ENCODE peak calls at places on chromosome 9, in four cellular contexts. One of them, this sample, is unnamed.

GRCh38 chr9:70031141-70031545 is 12.5 kb upstream of the MAMDC2 start:
- DNase-seq in cardiac muscle cell: no peak
- DNase-seq in Karpas-422: no peak
- DNase-seq in OCI-LY7: no peak
- DNase-seq in this sample: no peak

GRCh38 chr9:37486616-37487544 is 1.1 kb downstream of the POLR1E start:
- DNase-seq in cardiac muscle cell: peak
- DNase-seq in Karpas-422: no peak
- DNase-seq in OCI-LY7: no peak
- DNase-seq in this sample: no peak

GRCh38 chr9:38318755-38319495 is 73.6 kb upstream of the ALDH1B1 start:
- DNase-seq in cardiac muscle cell: peak
- DNase-seq in Karpas-422: no peak
- DNase-seq in OCI-LY7: no peak
- DNase-seq in this sample: no peak

GRCh38 chr9:109926321-109926959 is 146.4 kb downstream of the PALM2AKAP2 start:
- DNase-seq in cardiac muscle cell: no peak
- DNase-seq in Karpas-422: no peak
- DNase-seq in OCI-LY7: no peak
- DNase-seq in this sample: no peak

GRCh38 chr9:37209431-37210386 is 89.3 kb downstream of the ZCCHC7 start:
- DNase-seq in cardiac muscle cell: no peak
- DNase-seq in Karpas-422: no peak
- DNase-seq in OCI-LY7: peak
- DNase-seq in this sample: no peak

GRCh38 chr9:99173570-99174504 is 47.9 kb downstream of the ALG2 start:
- DNase-seq in cardiac muscle cell: peak
- DNase-seq in Karpas-422: no peak
- DNase-seq in OCI-LY7: no peak
- DNase-seq in this sample: no peak

GRCh38 chr9:77756449-77756848 is 108.3 kb upstream of the GNA14 start:
- DNase-seq in cardiac muscle cell: no peak
- DNase-seq in Karpas-422: peak
- DNase-seq in OCI-LY7: no peak
- DNase-seq in this sample: no peak

GRCh38 chr9:31597977-31598376 is 786.5 kb upstream of the ACO1 start:
- DNase-seq in cardiac muscle cell: peak
- DNase-seq in Karpas-422: no peak
- DNase-seq in OCI-LY7: no peak
- DNase-seq in this sample: peak

GRCh38 chr9:108105885-108106284 is 616.3 kb upstream of the KLF4 start:
- DNase-seq in cardiac muscle cell: no peak
- DNase-seq in Karpas-422: peak
- DNase-seq in OCI-LY7: no peak
- DNase-seq in this sample: no peak

GRCh38 chr9:111108946-111109345 is 70.7 kb upstream of the LPAR1 start:
- DNase-seq in cardiac muscle cell: peak
- DNase-seq in Karpas-422: no peak
- DNase-seq in OCI-LY7: no peak
- DNase-seq in this sample: no peak

GRCh38 chr9:132193227-132194110 is 31.6 kb downstream of the NTNG2 start:
- DNase-seq in cardiac muscle cell: no peak
- DNase-seq in Karpas-422: no peak
- DNase-seq in OCI-LY7: no peak
- DNase-seq in this sample: no peak

GRCh38 chr9:20015427-20015931 is 226.6 kb upstream of the SLC24A2 start:
- DNase-seq in cardiac muscle cell: no peak
- DNase-seq in Karpas-422: peak
- DNase-seq in OCI-LY7: peak
- DNase-seq in this sample: no peak

GRCh38 chr9:108142504-108143201 is 653.1 kb upstream of the KLF4 start:
- DNase-seq in cardiac muscle cell: peak
- DNase-seq in Karpas-422: no peak
- DNase-seq in OCI-LY7: no peak
- DNase-seq in this sample: no peak

GRCh38 chr9:93451762-93452709 is 551 bp downstream of the FAM120A start:
- DNase-seq in cardiac muscle cell: peak
- DNase-seq in Karpas-422: peak
- DNase-seq in OCI-LY7: peak
- DNase-seq in this sample: peak

GRCh38 chr9:126986506-126986951 is 71.9 kb downstream of the RALGPS1 start:
- DNase-seq in cardiac muscle cell: peak
- DNase-seq in Karpas-422: no peak
- DNase-seq in OCI-LY7: no peak
- DNase-seq in this sample: no peak

GRCh38 chr9:76114144-76114543 is 223.7 kb downstream of the PCSK5 start:
- DNase-seq in cardiac muscle cell: no peak
- DNase-seq in Karpas-422: no peak
- DNase-seq in OCI-LY7: no peak
- DNase-seq in this sample: no peak

GRCh38 chr9:77952641-77953341 is 78.8 kb downstream of the GNAQ start:
- DNase-seq in cardiac muscle cell: peak
- DNase-seq in Karpas-422: no peak
- DNase-seq in OCI-LY7: no peak
- DNase-seq in this sample: no peak

GRCh38 chr9:122406264-122406890 is 35.6 kb downstream of the PTGS1 start:
- DNase-seq in cardiac muscle cell: no peak
- DNase-seq in Karpas-422: no peak
- DNase-seq in OCI-LY7: no peak
- DNase-seq in this sample: no peak

GRCh38 chr9:135240222-135240621 is 152.8 kb downstream of the OLFM1 start:
- DNase-seq in cardiac muscle cell: no peak
- DNase-seq in Karpas-422: no peak
- DNase-seq in OCI-LY7: no peak
- DNase-seq in this sample: peak

GRCh38 chr9:87336914-87337333 is 160.7 kb upstream of the DAPK1 start:
- DNase-seq in cardiac muscle cell: peak
- DNase-seq in Karpas-422: peak
- DNase-seq in OCI-LY7: peak
- DNase-seq in this sample: no peak

GRCh38 chr9:77595426-77596051 is 52.6 kb downstream of the GNA14 start:
- DNase-seq in cardiac muscle cell: peak
- DNase-seq in Karpas-422: no peak
- DNase-seq in OCI-LY7: no peak
- DNase-seq in this sample: no peak

GRCh38 chr9:136613824-136614371 is 48.8 kb upstream of the EGFL7 start:
- DNase-seq in cardiac muscle cell: no peak
- DNase-seq in Karpas-422: no peak
- DNase-seq in OCI-LY7: no peak
- DNase-seq in this sample: no peak

GRCh38 chr9:136615631-136616306 is 46.9 kb upstream of the EGFL7 start:
- DNase-seq in cardiac muscle cell: no peak
- DNase-seq in Karpas-422: no peak
- DNase-seq in OCI-LY7: no peak
- DNase-seq in this sample: no peak

GRCh38 chr9:136616307-136616635 is 46.4 kb upstream of the EGFL7 start:
- DNase-seq in cardiac muscle cell: no peak
- DNase-seq in Karpas-422: no peak
- DNase-seq in OCI-LY7: no peak
- DNase-seq in this sample: no peak

GRCh38 chr9:136614967-136615623 is 47.6 kb upstream of the EGFL7 start:
- DNase-seq in cardiac muscle cell: no peak
- DNase-seq in Karpas-422: no peak
- DNase-seq in OCI-LY7: no peak
- DNase-seq in this sample: no peak

GRCh38 chr9:136614372-136614922 is 48.3 kb upstream of the EGFL7 start:
- DNase-seq in cardiac muscle cell: peak
- DNase-seq in Karpas-422: no peak
- DNase-seq in OCI-LY7: no peak
- DNase-seq in this sample: no peak
- H3K27ac ChIP-seq in cardiac muscle cell: no peak
- H3K27ac ChIP-seq in Karpas-422: no peak
- H3K27ac ChIP-seq in OCI-LY7: no peak
- H3K27ac ChIP-seq in this sample: no peak

GRCh38 chr9:114895605-114896004 is 34.8 kb downstream of the TNFSF8 start:
- DNase-seq in cardiac muscle cell: peak
- DNase-seq in Karpas-422: no peak
- DNase-seq in OCI-LY7: no peak
- DNase-seq in this sample: no peak
- H3K27ac ChIP-seq in cardiac muscle cell: no peak
- H3K27ac ChIP-seq in Karpas-422: no peak
- H3K27ac ChIP-seq in OCI-LY7: peak
- H3K27ac ChIP-seq in this sample: peak

GRCh38 chr9:129451669-129452068 is 169.2 kb downstream of the C9orf50 start:
- DNase-seq in cardiac muscle cell: no peak
- DNase-seq in Karpas-422: no peak
- DNase-seq in OCI-LY7: no peak
- DNase-seq in this sample: no peak
- H3K27ac ChIP-seq in cardiac muscle cell: peak
- H3K27ac ChIP-seq in Karpas-422: no peak
- H3K27ac ChIP-seq in OCI-LY7: no peak
- H3K27ac ChIP-seq in this sample: no peak

GRCh38 chr9:104775574-104775936 is 11.6 kb downstream of the NIPSNAP3B start:
- DNase-seq in cardiac muscle cell: no peak
- DNase-seq in Karpas-422: no peak
- DNase-seq in OCI-LY7: no peak
- DNase-seq in this sample: no peak

GRCh38 chr9:104772707-104773106 is 8.8 kb downstream of the NIPSNAP3B start:
- DNase-seq in cardiac muscle cell: peak
- DNase-seq in Karpas-422: peak
- DNase-seq in OCI-LY7: peak
- DNase-seq in this sample: no peak

GRCh38 chr9:104773118-104773517 is 9.2 kb downstream of the NIPSNAP3B start:
- DNase-seq in cardiac muscle cell: no peak
- DNase-seq in Karpas-422: no peak
- DNase-seq in OCI-LY7: no peak
- DNase-seq in this sample: no peak

GRCh38 chr9:104774831-104775573 is 11.1 kb downstream of the NIPSNAP3B start:
- DNase-seq in cardiac muscle cell: peak
- DNase-seq in Karpas-422: peak
- DNase-seq in OCI-LY7: peak
- DNase-seq in this sample: no peak

DNA sequence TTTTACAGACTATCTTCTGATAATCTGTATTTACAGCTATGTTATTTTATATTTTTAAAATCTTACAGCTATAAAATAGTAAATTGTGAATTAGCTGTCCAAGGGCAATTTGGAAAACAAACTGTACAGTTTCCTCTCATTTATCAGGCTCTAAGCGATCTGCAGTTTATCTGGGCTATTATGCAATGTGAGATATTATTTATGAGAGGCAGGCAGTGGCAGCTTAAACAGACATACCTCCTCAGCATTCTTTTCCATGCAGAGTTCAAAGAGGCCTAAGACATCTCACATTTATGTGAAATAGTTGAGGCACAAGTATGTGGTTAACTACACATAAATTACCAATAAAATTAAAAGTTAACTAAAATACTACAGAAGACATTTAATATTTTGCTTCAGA is 10.2 kb downstream of the NIPSNAP3B start:
- DNase-seq in cardiac muscle cell: no peak
- DNase-seq in Karpas-422: no peak
- DNase-seq in OCI-LY7: no peak
- DNase-seq in this sample: no peak
- H3K27ac ChIP-seq in cardiac muscle cell: peak
- H3K27ac ChIP-seq in Karpas-422: no peak
- H3K27ac ChIP-seq in OCI-LY7: peak
- H3K27ac ChIP-seq in this sample: no peak

DNA sequence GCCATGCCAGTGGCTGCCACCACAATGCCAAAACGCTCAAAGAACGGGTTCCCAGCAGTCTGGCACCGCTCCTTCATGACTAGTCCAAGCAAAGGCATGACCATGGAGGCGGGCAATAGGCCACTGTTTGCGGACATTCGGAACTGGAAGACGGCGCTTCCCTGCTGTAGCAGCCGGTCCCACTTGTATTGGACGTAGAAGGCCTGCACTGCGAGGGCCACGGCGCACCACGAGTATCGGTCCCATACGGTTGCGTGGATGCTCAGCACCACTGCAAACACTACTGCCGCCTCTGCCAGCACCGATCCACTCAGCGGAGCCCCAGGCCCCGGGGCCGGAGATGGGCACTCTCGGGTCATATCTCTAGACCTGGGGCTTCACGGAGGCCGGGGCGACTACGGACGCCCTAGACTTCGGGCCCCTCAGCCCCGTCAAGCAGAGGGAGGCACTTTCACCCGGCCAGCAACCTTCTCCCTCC is 419 bp downstream of the DOLK start:
- DNase-seq in cardiac muscle cell: peak
- DNase-seq in Karpas-422: no peak
- DNase-seq in OCI-LY7: no peak
- DNase-seq in this sample: no peak
- H3K27ac ChIP-seq in cardiac muscle cell: peak
- H3K27ac ChIP-seq in Karpas-422: no peak
- H3K27ac ChIP-seq in OCI-LY7: peak
- H3K27ac ChIP-seq in this sample: peak

GRCh38 chr9:89191004-89191403 is 12.4 kb upstream of the SHC3 start:
- DNase-seq in cardiac muscle cell: no peak
- DNase-seq in Karpas-422: no peak
- DNase-seq in OCI-LY7: no peak
- DNase-seq in this sample: no peak

GRCh38 chr9:89194381-89195114 is 15.9 kb upstream of the SHC3 start:
- DNase-seq in cardiac muscle cell: no peak
- DNase-seq in Karpas-422: no peak
- DNase-seq in OCI-LY7: no peak
- DNase-seq in this sample: no peak

GRCh38 chr9:89195149-89195797 is 16.7 kb upstream of the SHC3 start:
- DNase-seq in cardiac muscle cell: no peak
- DNase-seq in Karpas-422: no peak
- DNase-seq in OCI-LY7: no peak
- DNase-seq in this sample: no peak
- H3K27ac ChIP-seq in cardiac muscle cell: no peak
- H3K27ac ChIP-seq in Karpas-422: no peak
- H3K27ac ChIP-seq in OCI-LY7: no peak
- H3K27ac ChIP-seq in this sample: no peak